ENCODE peak calls at places on chromosomes 11 and 22, in seven cellular contexts. J is tibial nerve, Q is HCT116, S is ovary, X is heart left ventricle, A is uterus, C is IMR-90. P is an unnamed sample.

GRCh38 chr11:133243832-133244231 is 288.5 kb downstream of the OPCML start:
- DNase-seq in X (no peak), A (no peak), C (no peak), Q (no peak), J (no peak), S (no peak), P (no peak)

GRCh38 chr11:123856444-123856843 is 29.0 kb downstream of the TMEM225 start:
- DNase-seq in Q (no peak), A (no peak), S (no peak), J (no peak), C (no peak), X (no peak), P (no peak)

GRCh38 chr11:44313701-44314489 is 4.0 kb upstream of the ALX4 start:
- DNase-seq in S (no peak), Q (no peak), J (no peak), A (no peak), X (no peak), C (no peak), P (no peak)

GRCh38 chr11:114291847-114292680 is 4.1 kb upstream of the NNMT start:
- DNase-seq in A (no peak), C (peak; percentile 85), J (no peak), X (no peak), S (no peak), Q (no peak), P (no peak)

GRCh38 chr11:86205415-86206268 is 38.9 kb upstream of the EED start:
- DNase-seq in Q (no peak), C (no peak), J (peak; percentile 24), S (no peak), A (no peak), X (no peak), P (no peak)

GRCh38 chr11:120339394-120339890 is 3.2 kb downstream of the ARHGEF12 start:
- DNase-seq in Q (no peak), S (no peak), A (no peak), X (peak; percentile 61), J (no peak), C (peak; percentile 43), P (no peak)

GRCh38 chr22:37920131-37920530 is 14.0 kb downstream of the MICALL1 start:
- DNase-seq in Q (no peak), J (no peak), X (no peak), S (no peak), C (no peak), A (no peak), P (no peak)

GRCh38 chr22:28002863-28003565 is 84.0 kb upstream of the PITPNB start:
- DNase-seq in A (no peak), X (no peak), Q (no peak), J (no peak), S (no peak), C (no peak), P (no peak)

GRCh38 chr11:9609841-9610240 is 36.4 kb downstream of the WEE1 start:
- DNase-seq in A (no peak), J (no peak), S (no peak), C (no peak), X (no peak), Q (no peak), P (no peak)

GRCh38 chr11:9615031-9615451 is 41.6 kb downstream of the WEE1 start:
- DNase-seq in J (no peak), A (no peak), Q (no peak), C (peak; percentile 13), X (no peak), S (no peak), P (no peak)

GRCh38 chr11:9613830-9614762 is 40.6 kb downstream of the WEE1 start:
- DNase-seq in A (peak; percentile 88), J (peak; percentile 75), Q (peak; percentile 69), C (peak; percentile 75), S (peak; percentile 83), X (peak; percentile 87), P (peak; percentile 89)

GRCh38 chr11:9616042-9616640 is 42.7 kb downstream of the WEE1 start:
- DNase-seq in A (no peak), Q (no peak), X (no peak), S (no peak), C (peak; percentile 59), J (no peak), P (no peak)

DNA sequence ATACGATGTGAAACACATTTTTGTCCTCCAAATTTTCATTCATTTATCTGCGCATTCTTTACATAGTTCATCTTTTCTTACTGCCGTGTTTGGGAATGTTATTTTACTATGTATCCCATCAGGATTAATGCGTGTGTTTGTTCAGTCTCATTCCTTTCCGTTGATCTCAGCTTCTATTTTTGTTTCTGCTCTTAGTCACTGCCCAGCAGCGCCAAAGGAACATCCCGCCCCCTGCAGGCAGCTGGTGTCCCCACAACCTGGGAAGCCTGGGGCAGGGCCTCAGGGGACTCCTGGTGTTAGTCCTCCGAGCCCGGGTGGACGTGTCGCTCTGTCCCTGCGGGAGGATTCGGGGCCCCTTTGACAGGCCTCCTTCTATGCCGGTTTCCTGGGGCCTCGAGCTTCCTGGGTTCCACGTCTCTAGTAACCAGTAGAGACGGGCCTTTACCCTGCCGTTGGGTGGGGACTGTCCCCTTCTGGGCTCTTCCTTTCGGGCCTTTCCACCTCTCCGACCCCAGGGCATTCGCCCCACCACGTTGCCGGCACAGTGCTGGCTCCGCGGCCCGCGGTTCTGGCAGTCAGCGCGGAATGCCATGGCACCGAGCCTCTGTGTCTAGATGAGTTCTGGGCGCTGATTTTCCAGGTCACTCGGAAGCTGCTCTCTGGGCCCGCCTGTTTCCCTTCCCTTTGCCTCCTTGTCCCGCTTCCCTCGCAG is 39.8 kb downstream of the WEE1 start:
- DNase-seq in A (peak; percentile 94), J (peak; percentile 91), C (peak; percentile 98), X (peak; percentile 94), Q (peak; percentile 92), S (peak; percentile 93), P (peak; percentile 97)
- TF ChIP-seq POLR2A in A (peak; percentile 68), J (peak; percentile 64), C (peak; percentile 75), X (peak; percentile 40), Q (no peak), S (peak; percentile 56), P (peak; percentile 45)

GRCh38 chr11:118659956-118660645 is 19.3 kb downstream of the TREH start:
- DNase-seq in X (no peak), A (no peak), J (no peak), S (no peak), C (no peak), Q (no peak), P (no peak)

GRCh38 chr11:118657709-118658108 is 21.7 kb downstream of the TREH start:
- DNase-seq in X (no peak), S (no peak), Q (no peak), C (no peak), J (no peak), A (no peak), P (no peak)

GRCh38 chr11:118660646-118661424 is 18.6 kb downstream of the TREH start:
- DNase-seq in A (no peak), X (no peak), S (no peak), Q (no peak), C (no peak), J (no peak), P (no peak)

GRCh38 chr11:118658372-118659313 is 20.8 kb downstream of the TREH start:
- DNase-seq in J (no peak), A (peak; percentile 41), S (peak; percentile 51), C (no peak), Q (no peak), X (no peak), P (peak; percentile 37)

GRCh38 chr11:118659314-118659939 is 20.0 kb downstream of the TREH start:
- DNase-seq in Q (peak; percentile 65), X (peak; percentile 91), C (peak; percentile 71), S (peak; percentile 96), A (peak; percentile 95), J (peak; percentile 97), P (peak; percentile 73)
- TF ChIP-seq POLR2A in Q (no peak), X (no peak), C (peak; percentile 41), S (no peak), A (no peak), J (peak; percentile 37), P (no peak)

GRCh38 chr11:61670626-61671025 is 9.6 kb upstream of the DAGLA start:
- DNase-seq in S (no peak), J (no peak), A (no peak), C (no peak), X (no peak), Q (no peak), P (no peak)

GRCh38 chr11:61671527-61671926 is 8.7 kb upstream of the DAGLA start:
- DNase-seq in A (no peak), C (no peak), X (no peak), Q (no peak), J (no peak), S (no peak), P (no peak)

GRCh38 chr11:61667684-61668320 is 12.4 kb upstream of the DAGLA start:
- DNase-seq in J (no peak), Q (no peak), A (no peak), X (no peak), S (no peak), C (no peak), P (no peak)

GRCh38 chr11:61669417-61669816 is 10.8 kb upstream of the DAGLA start:
- DNase-seq in J (no peak), S (no peak), A (no peak), X (no peak), C (no peak), Q (no peak), P (no peak)

DNA sequence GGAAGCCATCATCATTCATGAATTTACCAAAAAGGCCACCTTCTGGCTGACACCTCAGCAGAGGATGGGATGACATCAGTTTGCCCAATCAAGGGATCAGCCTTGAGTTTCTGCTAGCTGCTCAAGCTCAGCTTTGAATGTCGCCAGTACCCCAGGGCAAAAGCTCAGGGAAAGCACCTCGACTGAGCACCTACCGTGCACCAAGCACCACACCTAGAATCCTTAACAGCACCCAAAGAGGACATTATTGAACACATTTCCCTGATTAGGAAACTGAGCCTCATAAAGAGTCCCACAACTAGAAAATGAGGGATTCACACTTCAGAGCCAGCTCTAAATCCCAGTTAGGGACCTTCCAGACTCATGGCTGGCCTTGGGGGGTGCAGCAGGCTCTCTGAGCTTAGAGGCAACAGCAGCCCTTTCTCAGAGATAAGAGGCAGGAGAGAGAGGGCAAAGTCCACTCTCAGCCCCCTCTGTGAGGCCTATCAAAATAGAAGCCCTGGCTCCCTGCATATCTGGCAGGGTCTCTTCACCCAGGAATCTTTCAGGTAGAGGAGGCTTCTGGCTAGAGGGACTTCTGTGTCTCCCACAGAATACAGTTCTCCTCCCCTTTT is 13.4 kb upstream of the DAGLA start:
- DNase-seq in C (no peak), J (no peak), A (no peak), Q (no peak), S (no peak), X (no peak), P (no peak)
- TF ChIP-seq POLR2A in C (no peak), J (no peak), A (no peak), Q (no peak), S (no peak), X (no peak), P (no peak)

DNA sequence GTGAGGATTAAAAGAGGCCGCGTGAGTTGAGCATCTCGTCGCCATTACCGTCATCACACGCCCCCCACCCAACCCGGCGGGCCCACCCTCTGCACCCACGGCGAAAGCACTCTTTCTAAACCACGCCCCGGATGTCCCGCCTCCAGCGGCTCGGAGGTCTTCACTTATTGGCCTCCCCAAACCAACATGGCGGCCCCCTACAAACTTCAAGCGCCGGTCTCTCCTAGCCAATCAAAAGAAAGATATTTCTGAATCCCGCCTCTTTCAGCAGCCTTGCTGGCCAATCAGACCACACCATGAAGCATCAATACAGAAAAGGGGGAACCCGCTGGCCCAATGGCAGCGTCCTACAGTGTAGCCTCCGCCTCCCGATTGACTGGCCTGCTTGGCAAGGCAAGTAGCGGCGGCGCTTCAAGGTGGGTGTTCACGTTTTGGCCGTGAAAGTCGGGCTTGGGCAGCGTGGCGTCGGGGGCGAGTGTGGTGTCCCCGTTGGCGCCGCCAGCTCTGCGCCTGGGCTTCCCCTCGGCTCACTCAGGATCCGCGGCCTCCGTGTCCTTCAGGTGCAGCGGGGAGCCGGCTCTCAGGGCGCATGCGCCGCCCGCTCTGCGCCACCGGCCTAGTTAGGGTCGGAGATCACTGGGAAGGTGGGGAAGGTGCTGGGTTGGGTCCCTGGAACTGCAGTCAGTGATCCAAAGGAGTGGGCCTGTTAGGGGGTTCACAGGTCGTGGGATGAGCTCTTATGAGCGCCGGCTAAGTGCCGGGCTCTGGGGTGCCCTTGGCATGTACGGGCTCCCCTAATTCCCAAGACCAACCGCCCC is at the start of gene NDUFS8:
- DNase-seq in A (peak; percentile 96), Q (peak; percentile 99), J (peak; percentile 98), S (peak; percentile 97), X (peak; percentile 97), C (peak; percentile 99), P (peak; percentile 94)
- TF ChIP-seq POLR2A in A (no peak), Q (peak; percentile 71), J (peak; percentile 70), S (peak; percentile 46), X (peak; percentile 71), C (no peak), P (peak; percentile 53)

P was measured in H54.